ENCODE peak calls at places on chromosomes 1 and 21, in six cellular contexts. I is fibroblast of mammary gland, V is neural progenitor cell, X is cardiac fibroblast, R is kidney, Q is PC-3. T is an unnamed sample.

GRCh38 chr1:246860401-246860800 is 71.3 kb downstream of the AHCTF1 start:
- DNase-seq in I (peak), V (no peak), X (peak), R (no peak), Q (no peak), T (no peak)

GRCh38 chr1:93078935-93079654 is at the start of gene MTF2:
- DNase-seq in I (peak), V (peak), X (peak), R (peak), Q (peak), T (peak)

GRCh38 chr1:26786437-26787380 is 1.0 kb upstream of the PIGV start:
- DNase-seq in I (peak), V (peak), X (peak), R (peak), Q (peak), T (peak)

GRCh38 chr21:29084372-29084771 is 10.9 kb upstream of the CCT8 start:
- DNase-seq in I (no peak), V (no peak), X (no peak), R (no peak), Q (no peak), T (no peak)

GRCh38 chr1:56435434-56436337 is 143.7 kb downstream of the PLPP3 start:
- DNase-seq in I (no peak), V (peak), X (no peak), R (no peak), Q (no peak), T (no peak)

GRCh38 chr1:47875831-47876586 is 121.2 kb downstream of the TRABD2B start:
- DNase-seq in I (peak), V (no peak), X (no peak), R (no peak), Q (peak), T (peak)

GRCh38 chr1:47688631-47689296 is 250.9 kb downstream of the FOXD2 start:
- DNase-seq in I (no peak), V (no peak), X (no peak), R (no peak), Q (no peak), T (no peak)

GRCh38 chr21:41659791-41660560 is 106.9 kb downstream of the RIPK4 start:
- DNase-seq in I (peak), V (no peak), X (peak), R (peak), Q (peak), T (no peak)

GRCh38 chr1:32470431-32470830 is 5.6 kb downstream of the ZBTB8B start:
- DNase-seq in I (no peak), V (no peak), X (no peak), R (no peak), Q (no peak), T (no peak)

GRCh38 chr1:57026942-57027341 is 61.1 kb upstream of the C8B start:
- DNase-seq in I (no peak), V (no peak), X (no peak), R (no peak), Q (no peak), T (no peak)

GRCh38 chr21:33126569-33126968 is 56.6 kb downstream of the OLIG1 start:
- DNase-seq in I (no peak), V (no peak), X (no peak), R (no peak), Q (no peak), T (no peak)

GRCh38 chr1:236862615-236863211 is 67.6 kb downstream of the MTR start:
- DNase-seq in I (peak), V (no peak), X (peak), R (no peak), Q (no peak), T (no peak)

GRCh38 chr1:173733912-173734311 is 19.1 kb downstream of the KLHL20 start:
- DNase-seq in I (no peak), V (no peak), X (no peak), R (no peak), Q (no peak), T (no peak)

GRCh38 chr1:53381790-53382401 is 54.0 kb upstream of the LRP8 start:
- DNase-seq in I (peak), V (no peak), X (peak), R (peak), Q (peak), T (no peak)

GRCh38 chr1:187477103-187477502 is 648.4 kb downstream of the PLA2G4A start:
- DNase-seq in I (no peak), V (no peak), X (peak), R (no peak), Q (peak), T (no peak)

GRCh38 chr1:229464672-229465071 is 30.8 kb upstream of the ACTA1 start:
- DNase-seq in I (no peak), V (no peak), X (no peak), R (no peak), Q (no peak), T (no peak)

GRCh38 chr1:225446298-225446941 is 18.6 kb upstream of the LBR start:
- DNase-seq in I (no peak), V (no peak), X (no peak), R (no peak), Q (no peak), T (no peak)

GRCh38 chr1:92838519-92838918 is 6.7 kb downstream of the RPL5 start:
- DNase-seq in I (peak), V (no peak), X (no peak), R (no peak), Q (no peak), T (no peak)

GRCh38 chr1:27406354-27406665 is 13.9 kb downstream of the GPR3 start:
- DNase-seq in I (no peak), V (peak), X (no peak), R (no peak), Q (no peak), T (no peak)

GRCh38 chr1:238701024-238701423 is 685.3 kb upstream of the CHRM3 start:
- DNase-seq in I (no peak), V (no peak), X (no peak), R (no peak), Q (no peak), T (no peak)

GRCh38 chr1:31421404-31422040 is 8.5 kb downstream of the SERINC2 start:
- DNase-seq in I (no peak), V (peak), X (no peak), R (no peak), Q (peak), T (peak)

GRCh38 chr1:93608188-93609109 is 73.2 kb downstream of the BCAR3 start:
- DNase-seq in I (peak), V (peak), X (no peak), R (no peak), Q (no peak), T (peak)

GRCh38 chr1:221100196-221100950 is 221.1 kb downstream of the HLX start:
- DNase-seq in I (peak), V (no peak), X (peak), R (no peak), Q (peak), T (no peak)

GRCh38 chr1:204046346-204046745 is 26.6 kb upstream of the SOX13 start:
- DNase-seq in I (no peak), V (no peak), X (no peak), R (no peak), Q (no peak), T (no peak)

GRCh38 chr1:181985281-181985680 is 76.2 kb downstream of the ZNF648 start:
- DNase-seq in I (no peak), V (no peak), X (no peak), R (no peak), Q (no peak), T (no peak)

GRCh38 chr21:46606427-46606813 is 1.5 kb upstream of the S100B start:
- DNase-seq in I (no peak), V (no peak), X (no peak), R (peak), Q (no peak), T (no peak)

GRCh38 chr21:41631564-41632461 is 123.9 kb upstream of the TMPRSS2 start:
- DNase-seq in I (peak), V (no peak), X (peak), R (peak), Q (peak), T (no peak)

GRCh38 chr1:212162635-212163034 is 122.6 kb upstream of the PPP2R5A start:
- DNase-seq in I (peak), V (no peak), X (peak), R (no peak), Q (no peak), T (peak)

GRCh38 chr1:165637427-165637826 is 6.4 kb downstream of the MGST3 start:
- DNase-seq in I (peak), V (no peak), X (peak), R (no peak), Q (peak), T (no peak)

GRCh38 chr1:65323246-65323645 is 13.9 kb downstream of the DNAJC6 start:
- DNase-seq in I (no peak), V (no peak), X (peak), R (no peak), Q (peak), T (peak)

GRCh38 chr1:7018826-7019225 is 233.6 kb downstream of the CAMTA1 start:
- DNase-seq in I (no peak), V (no peak), X (no peak), R (no peak), Q (no peak), T (no peak)

GRCh38 chr1:85581138-85581801 is 709 bp downstream of the CCN1 start:
- DNase-seq in I (peak), V (peak), X (peak), R (peak), Q (peak), T (peak)

GRCh38 chr1:52559875-52560274 is 7.0 kb upstream of the TUT4 start:
- DNase-seq in I (no peak), V (no peak), X (no peak), R (no peak), Q (no peak), T (no peak)

GRCh38 chr1:97805093-97805492 is 115.7 kb downstream of the DPYD start:
- DNase-seq in I (no peak), V (no peak), X (no peak), R (no peak), Q (no peak), T (no peak)

GRCh38 chr1:202007703-202008489 is 2.5 kb upstream of the ELF3 start:
- DNase-seq in I (no peak), V (no peak), X (no peak), R (peak), Q (peak), T (no peak)

GRCh38 chr1:202007279-202007678 is 3.1 kb upstream of the ELF3 start:
- DNase-seq in I (no peak), V (no peak), X (no peak), R (no peak), Q (no peak), T (no peak)

GRCh38 chr1:202010042-202011015 is at the start of gene ELF3:
- DNase-seq in I (no peak), V (peak), X (no peak), R (peak), Q (peak), T (peak)

GRCh38 chr1:202011994-202012393 is 1.6 kb downstream of the ELF3 start:
- DNase-seq in I (no peak), V (no peak), X (no peak), R (no peak), Q (no peak), T (no peak)

DNA sequence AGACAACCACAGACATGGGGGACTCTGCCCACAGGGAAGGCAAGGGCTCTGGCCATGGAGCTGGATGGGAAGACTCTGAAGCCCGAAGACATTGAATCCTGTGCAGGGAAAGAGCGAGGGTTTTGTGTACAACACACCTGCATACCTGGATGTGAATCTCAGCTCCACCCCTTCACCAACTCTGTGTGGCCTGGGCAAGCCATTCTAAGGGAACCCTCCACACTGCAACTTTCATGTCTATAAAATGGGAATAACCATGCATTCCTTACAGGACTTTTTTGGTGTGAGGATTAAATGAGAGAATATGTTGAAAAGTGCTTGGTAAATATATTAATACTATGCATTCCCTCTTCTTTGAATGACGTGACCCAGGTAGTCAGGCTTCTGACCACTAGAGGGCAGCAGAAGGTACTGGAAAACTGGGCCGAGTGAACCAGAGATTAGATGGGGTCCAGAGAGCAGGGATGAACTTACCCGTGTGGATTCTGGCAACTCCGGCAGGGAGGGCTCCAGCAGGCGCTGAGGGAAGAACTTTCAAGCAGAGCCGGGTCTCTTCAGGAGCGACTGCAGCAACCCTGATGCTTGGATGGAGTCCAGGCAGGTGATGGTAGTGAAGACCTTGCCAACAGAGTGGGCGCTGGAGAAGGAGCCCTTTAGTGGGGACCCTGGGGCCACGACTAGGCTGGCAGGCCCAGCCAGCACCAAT is 908 bp upstream of the ELF3 start:
- DNase-seq in I (peak), V (peak), X (peak), R (peak), Q (peak), T (peak)
- TF ChIP-seq CTCF in I (peak), V (peak), X (peak), R (peak), Q (peak), T (peak)

DNA sequence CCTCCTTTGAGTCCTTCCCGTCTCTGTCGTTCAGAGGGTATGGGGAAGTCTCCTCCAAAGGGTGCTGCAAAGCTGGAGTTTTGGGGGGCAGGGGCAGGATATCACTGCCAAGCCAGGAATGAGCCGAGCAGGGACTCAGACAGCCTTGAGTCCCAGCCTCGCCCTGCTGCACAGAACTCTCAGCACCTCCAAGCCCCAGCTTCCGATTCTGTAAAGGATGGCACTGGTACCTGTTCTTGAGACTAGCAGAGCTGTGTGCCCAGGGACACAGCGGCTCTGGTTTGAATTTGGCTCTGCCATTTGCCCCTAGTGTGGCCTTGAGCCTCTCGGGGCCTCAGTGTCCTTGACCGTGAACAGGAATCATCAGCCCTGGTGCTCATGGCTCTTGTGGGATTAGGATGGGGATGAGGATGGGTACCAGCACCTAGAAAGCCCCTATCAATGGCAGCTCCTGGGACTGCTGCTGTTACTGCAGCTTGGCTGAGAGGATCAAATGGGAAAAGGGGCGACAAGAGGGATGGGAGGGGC is 1.5 kb upstream of the FBLIM1 start:
- DNase-seq in I (no peak), V (no peak), X (no peak), R (no peak), Q (no peak), T (no peak)
- H3K4me3 ChIP-seq in I (no peak), V (no peak), X (no peak), R (no peak), Q (peak), T (no peak)

GRCh38 chr1:110766336-110766647 is 91.6 kb upstream of the KCNA3 start:
- DNase-seq in I (no peak), V (no peak), X (no peak), R (no peak), Q (no peak), T (no peak)
- TF ChIP-seq CTCF in I (no peak), V (no peak), X (no peak), R (no peak), Q (no peak), T (no peak)

DNA sequence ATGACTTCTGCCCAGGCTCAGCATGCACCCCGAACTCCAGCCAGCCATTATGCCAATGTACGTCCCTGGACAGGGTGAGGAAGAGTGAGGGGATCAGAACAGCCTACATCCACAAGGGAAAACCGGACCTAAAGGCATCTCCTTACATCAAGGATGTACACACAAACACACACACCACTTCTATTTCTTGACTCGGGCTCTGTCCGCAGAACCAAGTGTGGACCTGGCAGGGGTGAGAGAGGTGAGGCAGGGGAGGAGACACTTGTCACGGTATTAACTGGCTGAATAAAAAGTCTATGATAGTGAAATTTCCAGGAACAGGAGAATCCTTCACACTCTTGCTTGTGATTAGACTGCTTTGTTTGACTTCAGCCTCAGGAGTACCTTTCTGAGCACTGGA is 2.3 kb downstream of the LMOD1 start:
- DNase-seq in I (no peak), V (no peak), X (no peak), R (no peak), Q (no peak), T (no peak)
- H3K4me3 ChIP-seq in I (no peak), V (no peak), X (no peak), R (peak), Q (no peak), T (no peak)

GRCh38 chr21:21858502-21859334 is 860.5 kb downstream of the NCAM2 start:
- DNase-seq in I (no peak), V (no peak), X (no peak), R (no peak), Q (no peak), T (no peak)
- TF ChIP-seq CTCF in I (no peak), V (no peak), X (no peak), R (no peak), Q (no peak), T (no peak)

GRCh38 chr1:198520524-198521254 is 19.8 kb downstream of the ATP6V1G3 start:
- DNase-seq in I (no peak), V (no peak), X (no peak), R (no peak), Q (no peak), T (peak)

GRCh38 chr1:198517623-198518022 is 22.9 kb downstream of the ATP6V1G3 start:
- DNase-seq in I (no peak), V (no peak), X (no peak), R (no peak), Q (no peak), T (no peak)

GRCh38 chr1:198523183-198523942 is 17.1 kb downstream of the ATP6V1G3 start:
- DNase-seq in I (no peak), V (no peak), X (no peak), R (no peak), Q (no peak), T (peak)

GRCh38 chr1:198519639-198520501 is 20.6 kb downstream of the ATP6V1G3 start:
- DNase-seq in I (no peak), V (no peak), X (peak), R (no peak), Q (no peak), T (peak)
- H3K4me3 ChIP-seq in I (no peak), V (no peak), X (no peak), R (no peak), Q (no peak), T (no peak)

GRCh38 chr1:38402230-38402815 is 355.7 kb upstream of the POU3F1 start:
- DNase-seq in I (no peak), V (no peak), X (no peak), R (no peak), Q (no peak), T (no peak)

GRCh38 chr1:38403667-38404066 is 357.1 kb upstream of the POU3F1 start:
- DNase-seq in I (no peak), V (no peak), X (no peak), R (no peak), Q (no peak), T (no peak)
- TF ChIP-seq CTCF in I (no peak), V (peak), X (no peak), R (no peak), Q (peak), T (peak)

DNA sequence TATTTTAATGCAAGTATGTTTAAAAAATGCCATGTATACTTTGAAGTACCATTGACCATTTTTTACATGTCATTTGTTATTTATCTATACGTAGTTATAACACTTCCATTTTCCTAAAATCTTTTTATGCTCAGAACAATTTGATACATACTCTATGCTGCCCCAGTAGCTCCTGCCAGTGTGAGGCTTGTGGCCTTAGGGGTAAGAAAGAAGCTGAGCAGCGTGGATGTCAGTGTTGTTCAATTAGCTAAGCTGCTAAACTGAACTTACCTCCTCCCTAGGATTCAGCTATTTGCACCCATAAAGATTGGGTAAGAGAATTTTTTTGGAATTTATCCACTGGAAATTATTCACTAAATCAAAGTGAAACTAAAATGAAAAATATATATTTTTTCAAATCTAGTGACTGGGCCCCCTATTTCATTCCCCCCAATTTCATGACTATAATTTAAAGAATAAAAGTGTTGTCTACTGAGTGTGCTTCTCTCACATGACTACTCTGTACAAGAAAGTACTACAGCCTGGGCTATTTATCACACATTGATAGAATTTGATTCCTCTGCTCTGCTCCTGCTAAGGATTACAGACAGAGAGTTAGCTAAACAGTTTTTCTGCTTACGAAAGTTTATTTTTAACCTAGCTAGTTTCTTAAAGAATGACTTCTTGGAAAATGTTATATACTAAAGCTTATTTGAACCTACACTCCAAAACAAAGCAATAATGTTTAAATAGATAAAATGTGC is 1030.3 kb upstream of the ADGRL4 start:
- DNase-seq in I (no peak), V (no peak), X (no peak), R (no peak), Q (no peak), T (no peak)
- H3K4me3 ChIP-seq in I (no peak), V (no peak), X (no peak), R (no peak), Q (no peak), T (no peak)

GRCh38 chr1:147840909-147841308 is 61.7 kb upstream of the GJA8 start:
- DNase-seq in I (peak), V (no peak), X (peak), R (no peak), Q (no peak), T (peak)
- TF ChIP-seq CTCF in I (peak), V (no peak), X (peak), R (no peak), Q (peak), T (peak)

GRCh38 chr1:17586172-17586963 is 46.9 kb downstream of the ARHGEF10L start:
- DNase-seq in I (peak), V (no peak), X (peak), R (no peak), Q (peak), T (no peak)

GRCh38 chr1:17587693-17588047 is 48.2 kb downstream of the ARHGEF10L start:
- DNase-seq in I (peak), V (peak), X (peak), R (no peak), Q (peak), T (no peak)

GRCh38 chr1:17584539-17584938 is 45.0 kb downstream of the ARHGEF10L start:
- DNase-seq in I (no peak), V (no peak), X (no peak), R (no peak), Q (no peak), T (no peak)

GRCh38 chr1:17585266-17585987 is 45.9 kb downstream of the ARHGEF10L start:
- DNase-seq in I (no peak), V (no peak), X (no peak), R (no peak), Q (no peak), T (no peak)

GRCh38 chr1:17588048-17588781 is 48.7 kb downstream of the ARHGEF10L start:
- DNase-seq in I (peak), V (peak), X (peak), R (peak), Q (no peak), T (no peak)
- H3K4me3 ChIP-seq in I (no peak), V (no peak), X (no peak), R (no peak), Q (no peak), T (no peak)